ENCODE peak calls at places on chromosomes 13 and 19, in four cellular contexts. C is GM12878, F is H1, U is K562. Y is an unnamed sample.

GRCh38 chr19:4955274-4955673 is 13.6 kb upstream of the KDM4B start:
- DNase-seq in C (no peak), F (no peak), U (no peak), Y (no peak)

GRCh38 chr13:32045963-32046785 is 14.6 kb downstream of the FRY start:
- DNase-seq in C (no peak), F (no peak), U (no peak), Y (peak)

GRCh38 chr13:71603255-71603654 is 263.7 kb downstream of the DACH1 start:
- DNase-seq in C (no peak), F (no peak), U (no peak), Y (no peak)

GRCh38 chr13:112176746-112177119 is 109.8 kb downstream of the SOX1 start:
- DNase-seq in C (no peak), F (no peak), U (no peak), Y (no peak)

GRCh38 chr13:111909971-111910671 is 156.8 kb upstream of the SOX1 start:
- DNase-seq in C (no peak), F (no peak), U (no peak), Y (no peak)

GRCh38 chr13:26184791-26185250 is 37.3 kb downstream of the RNF6 start:
- DNase-seq in C (peak), F (no peak), U (peak), Y (peak)

GRCh38 chr13:61149333-61149730 is 266.3 kb downstream of the PCDH20 start:
- DNase-seq in C (no peak), F (no peak), U (no peak), Y (no peak)

GRCh38 chr13:23718916-23719470 is 148.8 kb downstream of the TNFRSF19 start:
- DNase-seq in C (no peak), F (no peak), U (no peak), Y (peak)

GRCh38 chr19:43622956-43623355 is 3.5 kb upstream of the ZNF428 start:
- DNase-seq in C (no peak), F (no peak), U (no peak), Y (no peak)

GRCh38 chr13:28754698-28755545 is 36.2 kb upstream of the SLC46A3 start:
- DNase-seq in C (no peak), F (no peak), U (peak), Y (peak)

GRCh38 chr19:35553385-35554000 is 8.1 kb downstream of the TMEM147 start:
- DNase-seq in C (no peak), F (no peak), U (no peak), Y (no peak)

GRCh38 chr13:40313269-40314200 is 352.9 kb downstream of the FOXO1 start:
- DNase-seq in C (no peak), F (no peak), U (no peak), Y (peak)

GRCh38 chr19:39085392-39085791 is 1.2 kb downstream of the ACP7 start:
- DNase-seq in C (no peak), F (no peak), U (no peak), Y (no peak)

GRCh38 chr19:39084732-39085080 is 538 bp downstream of the ACP7 start:
- DNase-seq in C (no peak), F (no peak), U (no peak), Y (no peak)

GRCh38 chr19:39082745-39083598 is 1.2 kb upstream of the ACP7 start:
- DNase-seq in C (no peak), F (no peak), U (no peak), Y (no peak)

GRCh38 chr19:39083599-39083982 is 577 bp upstream of the ACP7 start:
- DNase-seq in C (no peak), F (no peak), U (no peak), Y (no peak)

DNA sequence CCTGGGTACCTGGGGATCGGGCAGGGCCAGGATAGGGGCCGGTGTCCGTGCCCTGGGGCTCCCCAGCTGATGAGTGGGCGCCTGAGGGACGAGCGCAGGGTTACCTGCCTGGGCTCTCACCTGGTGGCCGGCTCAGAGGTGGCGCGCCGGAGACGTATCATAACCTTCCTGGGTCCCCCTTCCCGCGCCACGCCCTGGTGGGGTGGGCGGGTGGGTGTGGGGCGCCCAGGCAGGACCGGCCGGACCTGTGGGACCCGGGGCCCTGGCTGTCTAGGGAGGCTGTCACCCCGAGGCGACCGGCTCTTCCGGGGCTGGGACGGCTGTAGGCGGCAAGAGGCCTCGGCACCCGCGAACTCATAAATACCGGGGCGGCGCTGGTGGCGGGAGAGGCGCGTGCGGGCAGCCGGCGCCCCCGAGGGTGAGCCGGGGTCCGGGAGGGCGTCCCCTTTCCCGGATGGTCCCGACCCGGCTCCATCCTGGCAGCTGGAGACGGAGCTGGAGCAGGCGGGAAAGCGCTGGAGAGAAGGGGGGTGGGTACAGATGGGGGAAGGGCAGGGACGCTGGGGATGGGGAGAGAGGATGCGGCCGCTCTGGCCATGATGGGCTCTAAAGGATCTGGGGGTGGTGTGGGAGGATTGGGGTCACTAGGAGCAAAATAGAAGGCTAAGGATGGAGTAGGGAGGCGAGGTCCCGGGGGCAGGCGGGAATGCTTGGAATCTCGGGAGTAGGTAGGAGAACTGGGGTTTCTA is at the start of gene ACP7:
- DNase-seq in C (no peak), F (no peak), U (no peak), Y (no peak)
- TF ChIP-seq EZH2 in C (no peak), F (peak), U (no peak), Y (no peak)

GRCh38 chr13:113996081-113996911 is 22.4 kb upstream of the C13orf46 start:
- DNase-seq in C (no peak), F (no peak), U (no peak), Y (no peak)
- TF ChIP-seq SP1 in C (no peak), F (no peak), U (no peak), Y (no peak)

GRCh38 chr13:113863511-113864302 is at the start of gene GAS6:
- DNase-seq in C (no peak), F (no peak), U (peak), Y (no peak)

GRCh38 chr13:113862191-113862765 is 1.6 kb downstream of the GAS6 start:
- DNase-seq in C (no peak), F (no peak), U (no peak), Y (no peak)

GRCh38 chr13:113864303-113864890 is 521 bp upstream of the GAS6 start:
- DNase-seq in C (no peak), F (no peak), U (no peak), Y (no peak)

GRCh38 chr13:113861433-113862030 is 2.3 kb downstream of the GAS6 start:
- DNase-seq in C (no peak), F (no peak), U (no peak), Y (no peak)

DNA sequence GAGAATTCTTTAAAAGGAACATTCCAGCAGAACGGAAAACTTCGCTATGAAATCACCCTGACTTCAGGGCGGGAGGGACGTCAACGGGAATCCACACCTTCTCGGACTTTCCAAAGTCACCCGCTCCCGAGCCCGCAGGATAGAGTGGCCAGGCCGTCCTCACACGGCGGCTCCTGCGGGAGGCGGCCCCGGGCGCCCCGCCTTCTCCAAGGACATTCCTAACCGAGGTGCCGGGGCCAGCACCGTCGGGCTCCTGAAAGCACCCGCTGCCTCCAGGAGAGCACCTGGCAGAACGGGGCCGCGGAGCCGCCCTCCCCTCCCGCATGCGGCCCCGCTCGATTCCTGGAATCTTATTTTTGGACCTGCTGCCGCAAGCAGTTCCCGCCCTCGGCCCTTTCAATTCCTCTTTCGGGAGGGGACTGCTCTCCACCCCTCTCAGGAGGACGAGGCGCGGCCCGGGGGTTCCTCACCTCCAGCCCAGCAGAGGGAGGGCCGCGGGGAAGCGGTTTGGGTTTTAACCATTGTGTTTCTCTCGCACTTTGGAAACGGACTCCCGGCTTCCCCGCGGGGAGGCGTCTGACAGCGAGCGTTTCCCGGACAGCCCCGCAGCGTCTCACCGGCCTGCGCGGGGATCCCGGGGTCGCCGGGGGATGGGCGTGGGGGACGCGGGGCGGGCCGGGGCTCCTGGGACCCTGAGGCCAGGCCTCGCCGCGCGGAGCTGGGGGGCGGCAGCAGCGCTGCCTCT is 938 bp downstream of the GAS6 start:
- DNase-seq in C (no peak), F (no peak), U (peak), Y (no peak)
- TF ChIP-seq EZH2 in C (no peak), F (peak), U (no peak), Y (no peak)

GRCh38 chr13:51924756-51925544 is 63.2 kb downstream of the CCDC70 start:
- DNase-seq in C (no peak), F (no peak), U (no peak), Y (no peak)
- TF ChIP-seq SP1 in C (no peak), F (no peak), U (no peak), Y (no peak)

GRCh38 chr19:53910170-53910518 is 1.1 kb downstream of the CACNG7 start:
- DNase-seq in C (no peak), F (no peak), U (no peak), Y (no peak)
- TF ChIP-seq EZH2 in C (no peak), F (no peak), U (no peak), Y (no peak)

GRCh38 chr19:31529121-31529520 is 179.9 kb upstream of the TSHZ3 start:
- DNase-seq in C (no peak), F (no peak), U (no peak), Y (no peak)
- TF ChIP-seq SP1 in C (no peak), F (no peak), U (no peak), Y (no peak)